ENCODE peak calls at places on chromosomes 4 and X, in eight cellular contexts. R is CD4-positive, CD25-positive, alpha-beta regulatory T cell; U is CD8-positive, alpha-beta T cell; A is A549; Z is CD8-positive, alpha-beta memory T cell; K is CD4-positive, alpha-beta memory T cell; Y is right lobe of liver; C is SJCRH30. X is an unnamed sample.

GRCh38 chr4:107278791-107279481 is 242.8 kb upstream of the DKK2 start:
- DNase-seq in R (no peak), U (no peak), Y (no peak), K (no peak), A (no peak), Z (no peak), C (no peak), X (no peak)

GRCh38 chrX:85244411-85245210 is 820 bp downstream of the ZNF711 start:
- DNase-seq in Z (no peak), U (no peak), C (peak; percentile 45), A (peak; percentile 5), Y (no peak), R (no peak), K (no peak), X (no peak)

GRCh38 chr4:186702940-186703339 is 20.7 kb downstream of the FAT1 start:
- DNase-seq in R (no peak), C (no peak), A (no peak), U (no peak), Z (no peak), K (no peak), Y (no peak), X (no peak)

GRCh38 chrX:125757794-125758564 is 408.1 kb downstream of the DCAF12L2 start:
- DNase-seq in K (no peak), Y (no peak), R (no peak), U (no peak), A (no peak), Z (no peak), C (peak; percentile 59), X (no peak)

GRCh38 chrX:41824551-41824950 is 98.8 kb downstream of the CASK start:
- DNase-seq in C (no peak), Z (no peak), K (no peak), R (no peak), U (no peak), A (no peak), Y (no peak), X (no peak)

GRCh38 chrX:31219174-31219573 is 147.3 kb upstream of the FTHL17 start:
- DNase-seq in C (no peak), Y (no peak), R (no peak), U (no peak), Z (no peak), K (no peak), A (no peak), X (no peak)

GRCh38 chrX:39582091-39582490 is 515.7 kb downstream of the BCOR start:
- DNase-seq in Y (no peak), A (no peak), K (no peak), U (no peak), Z (no peak), C (peak; percentile 17), R (no peak), X (no peak)

GRCh38 chrX:9114245-9114644 is 80.3 kb upstream of the FAM9B start:
- DNase-seq in U (no peak), Z (no peak), R (no peak), A (no peak), K (no peak), C (no peak), Y (no peak), X (no peak)

GRCh38 chrX:27918799-27919198 is 62.5 kb downstream of the DCAF8L1 start:
- DNase-seq in U (no peak), K (no peak), A (no peak), R (no peak), C (peak; percentile 1), Z (no peak), Y (no peak), X (no peak)

GRCh38 chrX:69014200-69014599 is 151.1 kb downstream of the PJA1 start:
- DNase-seq in C (no peak), Y (no peak), Z (no peak), A (no peak), U (no peak), R (no peak), K (no peak), X (no peak)

GRCh38 chr4:55008166-55009056 is 117.0 kb downstream of the KDR start:
- DNase-seq in K (no peak), Y (peak; percentile 56), R (no peak), U (no peak), Z (no peak), C (peak; percentile 95), A (peak; percentile 1), X (no peak)

GRCh38 chr4:67770422-67770821 is 16.2 kb upstream of the GNRHR start:
- DNase-seq in A (no peak), C (no peak), R (no peak), K (no peak), Z (no peak), U (no peak), Y (no peak), X (no peak)

GRCh38 chr4:136558940-136559494 is 973.3 kb downstream of the PCDH18 start:
- DNase-seq in R (no peak), C (no peak), K (no peak), A (no peak), Y (no peak), U (no peak), Z (no peak), X (no peak)

GRCh38 chrX:104750146-104750699 is 184.2 kb downstream of the IL1RAPL2 start:
- DNase-seq in Y (no peak), K (no peak), U (no peak), C (no peak), R (no peak), A (no peak), Z (no peak), X (no peak)

GRCh38 chr4:145808021-145808650 is 128.2 kb downstream of the C4orf51 start:
- DNase-seq in Y (no peak), A (peak; percentile 66), R (no peak), Z (no peak), C (peak; percentile 40), U (no peak), K (no peak), X (no peak)

GRCh38 chrX:113157496-113157895 is 316.9 kb upstream of the AMOT start:
- DNase-seq in U (no peak), Z (no peak), C (peak; percentile 28), R (no peak), A (no peak), K (no peak), Y (no peak), X (no peak)

GRCh38 chrX:72102760-72103159 is 29.0 kb downstream of the RTL5 start:
- DNase-seq in Y (no peak), U (no peak), R (no peak), A (no peak), C (no peak), Z (no peak), K (no peak), X (no peak)

GRCh38 chrX:133921764-133922389 is 63.5 kb downstream of the GPC3 start:
- DNase-seq in Y (peak; percentile 68), Z (no peak), U (peak; percentile 14), C (peak; percentile 80), A (peak; percentile 7), K (peak; percentile 21), R (no peak), X (peak; percentile 19)

GRCh38 chr4:156974264-156974663 is 2.7 kb upstream of the PDGFC start:
- DNase-seq in Y (no peak), Z (no peak), C (peak; percentile 15), U (no peak), A (no peak), K (no peak), R (no peak), X (no peak)

GRCh38 chrX:16594490-16594889 is 55.5 kb upstream of the S100G start:
- DNase-seq in A (no peak), C (no peak), Y (no peak), U (no peak), K (no peak), R (no peak), Z (no peak), X (no peak)

GRCh38 chr4:37463457-37463856 is 218.9 kb downstream of the NWD2 start:
- DNase-seq in Z (no peak), A (no peak), K (no peak), U (no peak), R (no peak), C (no peak), Y (no peak), X (no peak)

GRCh38 chr4:87502580-87503238 is 26.5 kb downstream of the SPARCL1 start:
- DNase-seq in Y (no peak), K (no peak), C (peak; percentile 63), A (no peak), Z (no peak), R (no peak), U (no peak), X (no peak)

GRCh38 chr4:100569196-100569595 is 51.4 kb upstream of the EMCN start:
- DNase-seq in Y (no peak), U (no peak), K (no peak), C (no peak), Z (no peak), A (no peak), R (no peak), X (no peak)

GRCh38 chr4:100566396-100566795 is 48.6 kb upstream of the EMCN start:
- DNase-seq in Z (no peak), K (no peak), C (no peak), U (no peak), A (no peak), R (no peak), Y (no peak), X (no peak)
- H3K4me3 ChIP-seq in Z (no peak overlapping the region), K (no peak overlapping the region), C (no peak overlapping the region), U (no peak overlapping the region), A (no peak overlapping the region), R (peak overlapping the region; percentile 39), Y (no peak overlapping the region), X (no peak overlapping the region)

DNA sequence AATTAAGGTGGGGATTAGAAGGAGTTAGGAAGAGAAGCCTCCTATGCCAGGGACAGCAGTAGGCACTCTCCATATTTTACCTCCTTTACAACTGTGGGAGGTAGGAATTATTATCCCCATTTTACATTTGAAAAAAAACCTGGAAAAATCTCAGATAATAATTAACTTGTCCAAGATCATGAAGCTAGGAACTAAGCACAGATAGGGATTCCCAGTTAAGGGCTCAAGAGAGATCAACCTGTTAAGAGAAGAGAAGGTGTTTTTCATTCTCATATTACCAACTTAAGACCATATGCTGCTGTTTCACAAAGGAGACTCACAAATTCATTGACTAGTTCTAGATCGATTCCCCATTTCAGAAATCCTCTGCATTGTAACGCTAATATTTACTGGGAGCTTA is 16.1 kb upstream of the FAM47E start:
- DNase-seq in A (no peak), U (no peak), Y (no peak), K (no peak), Z (no peak), R (no peak), C (no peak), X (no peak)
- H3K27ac ChIP-seq in A (no peak overlapping the region), U (no peak overlapping the region), Y (no peak overlapping the region), K (no peak overlapping the region), Z (no peak overlapping the region), R (no peak overlapping the region), C (no peak overlapping the region), X (no peak overlapping the region)

DNA sequence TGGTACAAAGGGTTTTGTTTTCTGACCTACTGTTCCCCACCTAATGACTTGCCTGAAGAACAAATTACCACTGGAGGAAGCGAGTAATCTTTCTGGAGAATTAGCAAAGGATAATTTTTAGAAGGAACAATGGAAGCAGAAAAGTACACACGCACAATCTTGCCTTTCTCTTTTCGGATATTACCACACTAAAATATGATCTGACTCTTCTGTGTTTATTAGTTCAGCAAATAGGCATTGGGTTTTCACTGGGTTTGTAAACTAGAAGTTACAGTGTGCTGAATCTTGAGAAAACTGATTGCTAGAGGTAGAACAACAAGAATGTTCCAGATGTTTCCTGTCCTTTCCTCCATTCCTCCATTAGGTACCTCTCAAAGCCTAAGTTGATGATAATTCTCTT is 436.0 kb downstream of the PACRGL start:
- DNase-seq in A (no peak), K (no peak), Y (no peak), U (no peak), C (no peak), Z (no peak), R (no peak), X (no peak)
- H3K9me3 ChIP-seq in A (no peaks in the 10 kb centered on the region), K (no peaks in the 10 kb centered on the region), Y (no peaks in the 10 kb centered on the region), U (no peaks in the 10 kb centered on the region), C (no peaks in the 10 kb centered on the region), Z (no peaks in the 10 kb centered on the region), R (no peaks in the 10 kb centered on the region), X (no peaks in the 10 kb centered on the region)

GRCh38 chr4:3010998-3011397 is 47.6 kb downstream of the GRK4 start:
- DNase-seq in Z (no peak), Y (no peak), K (no peak), A (no peak), R (no peak), U (no peak), C (no peak), X (no peak)
- H3K4me3 ChIP-seq in Z (no peak overlapping the region), Y (no peak overlapping the region), K (no peak overlapping the region), A (no peak overlapping the region), R (no peak overlapping the region), U (no peak overlapping the region), C (no peak overlapping the region), X (no peak overlapping the region)

X was measured in psoas muscle.